ENCODE peak calls at places on chromosome 18, in seven cellular contexts. K is spleen; E is CD8-positive, alpha-beta T cell; A is right lobe of liver; Z is effector CD4-positive, alpha-beta T cell; X is NCI-H1105 treated with DMSO at 0.1 percent for 48 hours; L is T1000. M is an unnamed sample.

GRCh38 chr18:48649231-48649630 is 110.4 kb downstream of the CTIF start:
- DNase-seq in K (no peak), E (no peak), A (no peak), Z (no peak), X (no peak), L (no peak), M (no peak)

GRCh38 chr18:12944724-12945123 is 3.1 kb upstream of the SEH1L start:
- DNase-seq in K (no peak), E (no peak), A (peak), Z (no peak), X (no peak), L (no peak), M (no peak)

GRCh38 chr18:77046994-77047393 is 85.6 kb downstream of the MBP start:
- DNase-seq in K (no peak), E (no peak), A (no peak), Z (no peak), X (no peak), L (no peak), M (no peak)

GRCh38 chr18:3151379-3152264 is 68.1 kb downstream of the MYOM1 start:
- DNase-seq in K (no peak), E (no peak), A (no peak), Z (no peak), X (peak), L (no peak), M (peak)

GRCh38 chr18:46755315-46756171 is 1.3 kb downstream of the ST8SIA5 start:
- DNase-seq in K (no peak), E (no peak), A (no peak), Z (no peak), X (no peak), L (no peak), M (no peak)

GRCh38 chr18:13483316-13484270 is 242.8 kb downstream of the FAM210A start:
- DNase-seq in K (no peak), E (no peak), A (no peak), Z (no peak), X (no peak), L (no peak), M (no peak)

GRCh38 chr18:63844254-63844653 is 43.3 kb upstream of the SERPINB2 start:
- DNase-seq in K (no peak), E (no peak), A (no peak), Z (no peak), X (peak), L (no peak), M (no peak)

GRCh38 chr18:10113156-10114022 is 199.6 kb downstream of the VAPA start:
- DNase-seq in K (no peak), E (no peak), A (no peak), Z (no peak), X (no peak), L (no peak), M (no peak)

GRCh38 chr18:9001209-9001608 is 101.3 kb upstream of the NDUFV2 start:
- DNase-seq in K (no peak), E (no peak), A (no peak), Z (no peak), X (no peak), L (no peak), M (no peak)

GRCh38 chr18:32470136-32470712 is 458 bp downstream of the GAREM1 start:
- DNase-seq in K (peak), E (peak), A (peak), Z (no peak), X (peak), L (no peak), M (no peak)

GRCh38 chr18:26863122-26863879 is 2.2 kb downstream of the AQP4 start:
- DNase-seq in K (no peak), E (no peak), A (peak), Z (no peak), X (peak), L (no peak), M (no peak)

GRCh38 chr18:6947328-6948030 is 170.1 kb downstream of the LAMA1 start:
- DNase-seq in K (no peak), E (no peak), A (no peak), Z (no peak), X (no peak), L (no peak), M (no peak)

GRCh38 chr18:34710430-34711386 is 610 bp downstream of the DTNA start:
- DNase-seq in K (no peak), E (no peak), A (no peak), Z (no peak), X (peak), L (no peak), M (no peak)

GRCh38 chr18:49597556-49597955 is 35.7 kb downstream of the LIPG start:
- DNase-seq in K (no peak), E (no peak), A (no peak), Z (no peak), X (peak), L (no peak), M (no peak)

GRCh38 chr18:24268784-24269550 is 128.7 kb downstream of the OSBPL1A start:
- DNase-seq in K (no peak), E (no peak), A (no peak), Z (no peak), X (no peak), L (no peak), M (no peak)

M was measured in naive thymus-derived CD4-positive, alpha-beta T cell.